ENCODE peak calls at places on chromosome 7, in ten cellular contexts. S, T, Q, V, P, K, L, D, R and Z are unnamed samples.

GRCh38 chr7:5282464-5283316 is at the start of gene SLC29A4:
- DNase-seq in S (peak), T (peak), Q (no peak), V (peak), P (peak), K (no peak), L (peak), D (peak), R (no peak), Z (no peak)

GRCh38 chr7:54544356-54545240 is 2.4 kb downstream of the VSTM2A start:
- DNase-seq in S (no peak), T (no peak), Q (no peak), V (no peak), P (no peak), K (no peak), L (no peak), D (no peak), R (no peak), Z (no peak)

GRCh38 chr7:11557627-11558026 is 274.4 kb downstream of the THSD7A start:
- DNase-seq in S (peak), T (no peak), Q (no peak), V (peak), P (no peak), K (no peak), L (no peak), D (peak), R (peak), Z (no peak)

GRCh38 chr7:132417037-132417906 is 159.0 kb downstream of the PLXNA4 start:
- DNase-seq in S (peak), T (no peak), Q (no peak), V (no peak), P (no peak), K (no peak), L (no peak), D (no peak), R (no peak), Z (no peak)

GRCh38 chr7:103343332-103343731 is 1.2 kb downstream of the DNAJC2 start:
- DNase-seq in S (no peak), T (no peak), Q (no peak), V (no peak), P (no peak), K (no peak), L (no peak), D (no peak), R (no peak), Z (no peak)

GRCh38 chr7:108014200-108014599 is 11.2 kb upstream of the LAMB1 start:
- DNase-seq in S (no peak), T (no peak), Q (peak), V (no peak), P (no peak), K (no peak), L (no peak), D (no peak), R (no peak), Z (no peak)

GRCh38 chr7:29063231-29063630 is 83.1 kb downstream of the CPVL start:
- DNase-seq in S (peak), T (no peak), Q (no peak), V (no peak), P (no peak), K (no peak), L (no peak), D (no peak), R (no peak), Z (no peak)

GRCh38 chr7:99541212-99541611 is 10.7 kb downstream of the FAM200A start:
- DNase-seq in S (no peak), T (no peak), Q (no peak), V (no peak), P (no peak), K (no peak), L (no peak), D (no peak), R (no peak), Z (no peak)

GRCh38 chr7:28571405-28571804 is 159.1 kb downstream of the CREB5 start:
- DNase-seq in S (no peak), T (no peak), Q (no peak), V (no peak), P (no peak), K (no peak), L (no peak), D (no peak), R (no peak), Z (no peak)

GRCh38 chr7:101330011-101330484 is 8.4 kb upstream of the IFT22 start:
- DNase-seq in S (no peak), T (no peak), Q (no peak), V (no peak), P (peak), K (no peak), L (peak), D (no peak), R (no peak), Z (no peak)

GRCh38 chr7:90404777-90405176 is 1.5 kb downstream of the CLDN12 start:
- DNase-seq in S (no peak), T (peak), Q (peak), V (no peak), P (no peak), K (no peak), L (no peak), D (no peak), R (peak), Z (no peak)
- H3K4me3 ChIP-seq in S (peak), T (peak), Q (no peak), V (no peak), P (no peak), K (no peak), L (peak), D (no peak), R (no peak), Z (no peak)

DNA sequence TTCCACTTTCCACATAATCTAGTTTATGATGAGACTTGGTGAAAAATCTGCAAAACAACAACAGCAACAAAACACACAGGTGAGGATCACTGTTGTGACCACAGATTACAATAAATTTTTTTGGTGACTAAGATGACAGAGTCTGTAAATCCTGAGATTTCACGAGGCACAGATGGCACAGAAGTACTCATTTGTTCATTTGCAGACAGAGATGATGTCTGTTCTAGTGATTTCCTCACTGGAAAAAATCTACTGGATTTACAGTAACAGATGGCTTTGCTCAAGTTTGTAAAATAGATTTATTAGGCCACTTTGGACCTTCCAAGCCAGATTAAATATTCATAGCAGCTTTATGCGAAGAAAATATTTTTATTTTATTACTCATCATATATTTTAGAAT is 113.5 kb upstream of the STEAP1B start:
- DNase-seq in S (no peak), T (no peak), Q (no peak), V (peak), P (no peak), K (no peak), L (no peak), D (no peak), R (no peak), Z (no peak)
- H3K27ac ChIP-seq in S (no peak), T (no peak), Q (no peak), V (peak), P (no peak), K (no peak), L (no peak), D (no peak), R (no peak), Z (no peak)

GRCh38 chr7:20216637-20217036 is 547 bp downstream of the MACC1 start:
- DNase-seq in S (no peak), T (no peak), Q (no peak), V (no peak), P (no peak), K (no peak), L (no peak), D (no peak), R (no peak), Z (no peak)
- H3K4me3 ChIP-seq in S (no peak), T (peak), Q (no peak), V (no peak), P (no peak), K (peak), L (no peak), D (no peak), R (no peak), Z (peak)

GRCh38 chr7:23349484-23350157 is 50.5 kb downstream of the MALSU1 start:
- DNase-seq in S (peak), T (no peak), Q (peak), V (no peak), P (no peak), K (no peak), L (no peak), D (no peak), R (peak), Z (no peak)
- H3K27ac ChIP-seq in S (peak), T (no peak), Q (peak), V (no peak), P (no peak), K (no peak), L (no peak), D (no peak), R (peak), Z (no peak)

GRCh38 chr7:37729160-37729559 is 45.6 kb downstream of the GPR141 start:
- DNase-seq in S (no peak), T (no peak), Q (no peak), V (no peak), P (no peak), K (no peak), L (no peak), D (no peak), R (no peak), Z (no peak)
- H3K4me3 ChIP-seq in S (no peak), T (no peak), Q (no peak), V (no peak), P (no peak), K (no peak), L (no peak), D (no peak), R (no peak), Z (no peak)

DNA sequence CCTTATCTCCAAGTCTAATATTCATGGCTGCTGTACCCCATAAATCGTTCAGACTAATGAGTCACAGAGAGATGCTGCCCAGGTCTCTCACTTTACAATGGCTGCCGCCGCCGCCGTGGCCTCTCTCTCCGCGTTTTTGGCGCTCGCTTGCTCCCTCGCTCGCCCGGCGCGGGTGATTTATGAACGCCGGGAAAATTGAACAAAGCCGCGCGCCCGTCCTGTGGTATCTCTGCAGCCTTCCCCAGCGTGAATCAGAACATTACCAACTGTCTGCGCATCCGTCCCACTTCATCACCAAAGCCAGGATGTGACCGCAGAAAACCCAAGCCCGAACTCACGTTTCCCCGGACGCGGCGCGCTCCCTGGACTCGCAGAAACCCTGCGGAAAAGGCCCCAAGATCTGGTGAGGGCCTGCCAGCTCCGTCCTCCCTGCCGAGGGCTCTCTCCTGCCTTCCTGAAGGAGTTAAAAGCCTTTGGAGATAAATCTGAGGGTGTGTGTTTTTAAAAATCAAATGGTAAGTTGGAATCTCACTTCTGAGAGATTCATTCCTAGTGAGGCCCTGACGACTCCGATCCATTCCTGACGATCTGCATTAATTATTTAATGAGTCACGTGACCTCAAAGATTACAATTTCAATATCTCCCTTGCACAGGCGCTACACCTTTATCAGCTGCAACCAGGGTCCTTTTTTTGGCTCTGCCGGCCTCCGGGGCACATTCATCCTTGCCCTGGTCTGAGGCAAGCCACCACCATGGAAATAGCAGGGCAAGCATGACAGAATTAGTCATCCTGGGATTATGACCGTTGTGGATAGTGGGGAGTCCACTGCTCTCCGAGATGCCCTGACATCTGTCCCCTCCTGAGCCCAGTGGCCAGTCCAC is 6.2 kb downstream of the HOXA4 start:
- DNase-seq in S (peak), T (peak), Q (peak), V (no peak), P (no peak), K (no peak), L (no peak), D (no peak), R (no peak), Z (no peak)
- H3K27ac ChIP-seq in S (peak), T (peak), Q (peak), V (no peak), P (no peak), K (peak), L (no peak), D (no peak), R (no peak), Z (peak)

GRCh38 chr7:30713397-30713796 is 31.1 kb upstream of the CRHR2 start:
- DNase-seq in S (no peak), T (no peak), Q (no peak), V (no peak), P (no peak), K (no peak), L (no peak), D (no peak), R (no peak), Z (no peak)
- H3K4me3 ChIP-seq in S (no peak), T (no peak), Q (no peak), V (no peak), P (no peak), K (no peak), L (no peak), D (no peak), R (no peak), Z (no peak)

GRCh38 chr7:48904975-48905374 is 19.4 kb upstream of the CDC14C start:
- DNase-seq in S (no peak), T (no peak), Q (no peak), V (no peak), P (no peak), K (no peak), L (no peak), D (no peak), R (no peak), Z (no peak)
- H3K27ac ChIP-seq in S (no peak), T (no peak), Q (no peak), V (no peak), P (no peak), K (no peak), L (no peak), D (no peak), R (no peak), Z (no peak)

DNA sequence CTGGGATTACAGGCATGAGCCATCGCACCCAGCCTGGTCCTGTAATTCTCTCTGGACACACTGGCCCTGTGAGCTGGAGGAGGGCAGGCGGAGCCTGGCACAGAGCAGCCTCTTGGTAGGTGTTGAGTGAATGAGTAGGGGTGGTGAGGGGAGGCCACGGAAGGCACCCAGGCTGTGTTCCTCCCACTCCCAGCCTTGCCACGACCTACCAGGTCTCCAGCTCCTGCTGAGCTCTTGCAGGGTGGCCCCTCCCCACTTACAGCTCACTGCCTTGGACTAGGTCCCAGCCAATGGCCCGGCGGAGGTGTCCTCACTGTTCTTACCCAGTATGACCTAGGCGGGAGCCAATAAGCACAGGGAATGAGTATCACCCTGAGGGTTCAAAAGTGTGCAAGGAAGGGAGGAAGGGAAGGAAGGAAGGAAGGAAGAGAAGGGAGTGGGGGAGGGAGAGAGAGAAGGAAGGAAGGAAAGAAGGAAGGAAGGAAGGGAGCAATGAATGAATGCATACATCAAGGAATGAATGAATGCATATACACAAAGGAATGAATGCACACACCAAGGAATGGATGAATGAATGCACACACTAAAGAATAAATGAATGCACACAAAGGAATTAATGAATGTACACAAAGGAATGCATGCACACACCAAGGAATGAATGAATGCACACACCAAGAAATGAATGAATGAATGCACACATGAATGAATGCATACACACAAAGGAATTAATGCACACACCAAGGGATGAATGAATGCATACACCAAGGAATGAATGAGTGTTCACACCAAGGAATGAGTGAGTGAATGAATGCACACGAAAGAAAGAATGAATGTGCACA is 45.5 kb downstream of the GTF2IRD1 start:
- DNase-seq in S (no peak), T (no peak), Q (no peak), V (no peak), P (no peak), K (no peak), L (peak), D (no peak), R (no peak), Z (no peak)
- H3K4me3 ChIP-seq in S (no peak), T (no peak), Q (no peak), V (no peak), P (no peak), K (no peak), L (no peak), D (no peak), R (no peak), Z (no peak)

GRCh38 chr7:77731716-77732115 is 35.5 kb downstream of the RSBN1L start:
- DNase-seq in S (no peak), T (no peak), Q (no peak), V (no peak), P (no peak), K (no peak), L (no peak), D (no peak), R (no peak), Z (no peak)
- H3K27ac ChIP-seq in S (no peak), T (no peak), Q (no peak), V (no peak), P (no peak), K (no peak), L (no peak), D (no peak), R (no peak), Z (no peak)